ENCODE peak calls at places on chromosomes 12 and 14, in ten cellular contexts. U, G, C, K, T, D, Z, W, B and A are unnamed samples. For H3K4me1, the result is how much of the 10 kb centered on the place peaks cover.

GRCh38 chr12:131793623-131794022 is 34.6 kb upstream of the MMP17 start:
- DNase-seq in D (no peak), W (no peak), G (no peak), U (no peak), T (peak), C (peak), B (no peak), K (no peak), Z (peak), A (no peak)

GRCh38 chr12:124842073-124842749 is 21.5 kb downstream of the SCARB1 start:
- DNase-seq in T (no peak), B (no peak), U (no peak), W (no peak), K (no peak), Z (no peak), C (no peak), G (no peak), D (peak), A (no peak)

GRCh38 chr12:40903040-40903439 is 210.8 kb downstream of the CNTN1 start:
- DNase-seq in T (no peak), D (no peak), Z (no peak), C (no peak), G (no peak), U (no peak), K (no peak), W (no peak), B (no peak), A (no peak)

GRCh38 chr12:62224601-62225000 is 35.6 kb upstream of the USP15 start:
- DNase-seq in W (no peak), U (no peak), B (no peak), G (no peak), Z (no peak), K (no peak), D (no peak), C (no peak), T (no peak), A (no peak)

GRCh38 chr12:104906695-104907094 is 51.4 kb downstream of the SLC41A2 start:
- DNase-seq in D (no peak), Z (no peak), G (no peak), W (no peak), B (no peak), T (no peak), U (no peak), C (no peak), K (no peak), A (no peak)

GRCh38 chr12:16726879-16727278 is 120.9 kb upstream of the LMO3 start:
- DNase-seq in Z (no peak), D (peak), W (no peak), U (no peak), B (no peak), C (peak), G (no peak), K (no peak), T (peak), A (peak)

GRCh38 chr12:95077341-95077740 is 3.9 kb upstream of the NR2C1 start:
- DNase-seq in C (no peak), D (no peak), T (no peak), G (no peak), B (no peak), K (no peak), Z (no peak), W (no peak), U (no peak), A (no peak)

GRCh38 chr14:96225745-96226151 is 21.1 kb downstream of the BDKRB2 start:
- DNase-seq in B (no peak), T (peak), W (no peak), U (no peak), Z (peak), K (peak), G (no peak), C (peak), D (no peak), A (peak)

GRCh38 chr14:85766295-85766694 is 236.4 kb downstream of the FLRT2 start:
- DNase-seq in G (no peak), U (no peak), Z (no peak), D (no peak), C (no peak), K (no peak), W (no peak), T (no peak), B (no peak), A (no peak)

GRCh38 chr14:104581521-104581920 is 2.0 kb downstream of the C14orf180 start:
- DNase-seq in T (no peak), B (no peak), Z (no peak), G (no peak), D (no peak), U (no peak), C (no peak), W (no peak), K (no peak), A (no peak)

GRCh38 chr12:76018111-76018510 is 13.5 kb downstream of the PHLDA1 start:
- DNase-seq in U (no peak), K (peak), Z (peak), T (peak), D (no peak), W (no peak), B (no peak), G (no peak), C (peak), A (no peak)

GRCh38 chr12:104345234-104346066 is 41.9 kb downstream of the EID3 start:
- DNase-seq in W (no peak), K (no peak), B (no peak), G (no peak), T (peak), C (no peak), U (no peak), Z (no peak), D (no peak), A (no peak)

GRCh38 chr14:95564060-95564459 is 29.2 kb downstream of the GLRX5 start:
- DNase-seq in Z (no peak), K (peak), B (peak), T (peak), U (no peak), D (no peak), C (peak), W (no peak), G (no peak), A (peak)

GRCh38 chr14:51562816-51563215 is 88.9 kb upstream of the FRMD6 start:
- DNase-seq in K (no peak), G (no peak), B (no peak), Z (peak), D (no peak), C (peak), W (no peak), T (peak), U (no peak), A (no peak)

GRCh38 chr12:49564241-49565118 is 3.5 kb downstream of the MCRS1 start:
- DNase-seq in Z (no peak), D (no peak), W (no peak), G (no peak), C (no peak), T (no peak), K (peak), B (no peak), U (no peak), A (no peak)

GRCh38 chr12:85784096-85784720 is 52.0 kb downstream of the RASSF9 start:
- DNase-seq in B (no peak), Z (no peak), U (no peak), W (no peak), T (peak), G (no peak), K (no peak), C (peak), D (no peak), A (no peak)

GRCh38 chr12:122449317-122449716 is 26.8 kb upstream of the CLIP1 start:
- DNase-seq in C (peak), U (no peak), T (peak), D (no peak), W (no peak), B (no peak), Z (peak), G (no peak), K (no peak), A (no peak)

GRCh38 chr12:48999371-49000131 is at the start of gene DDN:
- DNase-seq in C (no peak), B (peak), G (peak), D (no peak), U (no peak), T (peak), K (no peak), W (peak), Z (peak), A (peak)

DNA sequence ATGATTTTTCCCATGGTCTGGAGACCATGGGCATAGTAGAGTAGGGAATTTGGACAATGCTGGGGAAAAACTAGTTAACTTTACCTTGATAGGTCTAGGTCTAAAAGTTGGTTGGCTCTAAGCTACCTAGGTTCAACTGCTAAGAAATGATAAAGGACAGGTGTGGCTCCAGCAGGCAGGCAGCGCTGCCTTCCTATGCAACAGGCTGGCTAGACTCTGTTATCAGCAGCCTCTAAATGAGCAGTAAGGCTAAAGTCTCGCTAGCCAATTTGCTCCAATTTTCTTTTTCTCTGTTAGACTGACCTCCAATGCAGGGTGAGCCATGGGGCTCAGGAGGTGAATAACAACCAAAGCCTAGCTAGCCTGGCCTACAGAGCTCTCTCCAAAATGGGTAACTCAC is 26.4 kb downstream of the DMAC2L start:
- DNase-seq in W (no peak), D (no peak), T (no peak), U (no peak), G (no peak), K (no peak), Z (no peak), B (no peak), C (no peak), A (no peak)
- H3K4me3 ChIP-seq in W (no peak), D (no peak), T (no peak), U (no peak), G (no peak), K (no peak), Z (no peak), B (no peak), C (no peak), A (no peak)

GRCh38 chr14:59252772-59253500 is 64.5 kb downstream of the DAAM1 start:
- DNase-seq in C (no peak), Z (peak), W (no peak), K (no peak), B (no peak), G (no peak), T (peak), U (no peak), D (no peak), A (no peak)

GRCh38 chr14:59254911-59255545 is 66.6 kb downstream of the DAAM1 start:
- DNase-seq in Z (peak), K (no peak), C (peak), T (peak), B (no peak), U (peak), D (peak), W (no peak), G (no peak), A (no peak)

GRCh38 chr14:59251811-59252771 is 63.6 kb downstream of the DAAM1 start:
- DNase-seq in B (no peak), T (peak), C (peak), Z (peak), W (no peak), D (no peak), K (no peak), G (no peak), U (no peak), A (no peak)

GRCh38 chr14:59253527-59253926 is 65.1 kb downstream of the DAAM1 start:
- DNase-seq in B (no peak), K (no peak), C (no peak), G (no peak), W (no peak), U (no peak), Z (peak), T (no peak), D (no peak), A (no peak)

DNA sequence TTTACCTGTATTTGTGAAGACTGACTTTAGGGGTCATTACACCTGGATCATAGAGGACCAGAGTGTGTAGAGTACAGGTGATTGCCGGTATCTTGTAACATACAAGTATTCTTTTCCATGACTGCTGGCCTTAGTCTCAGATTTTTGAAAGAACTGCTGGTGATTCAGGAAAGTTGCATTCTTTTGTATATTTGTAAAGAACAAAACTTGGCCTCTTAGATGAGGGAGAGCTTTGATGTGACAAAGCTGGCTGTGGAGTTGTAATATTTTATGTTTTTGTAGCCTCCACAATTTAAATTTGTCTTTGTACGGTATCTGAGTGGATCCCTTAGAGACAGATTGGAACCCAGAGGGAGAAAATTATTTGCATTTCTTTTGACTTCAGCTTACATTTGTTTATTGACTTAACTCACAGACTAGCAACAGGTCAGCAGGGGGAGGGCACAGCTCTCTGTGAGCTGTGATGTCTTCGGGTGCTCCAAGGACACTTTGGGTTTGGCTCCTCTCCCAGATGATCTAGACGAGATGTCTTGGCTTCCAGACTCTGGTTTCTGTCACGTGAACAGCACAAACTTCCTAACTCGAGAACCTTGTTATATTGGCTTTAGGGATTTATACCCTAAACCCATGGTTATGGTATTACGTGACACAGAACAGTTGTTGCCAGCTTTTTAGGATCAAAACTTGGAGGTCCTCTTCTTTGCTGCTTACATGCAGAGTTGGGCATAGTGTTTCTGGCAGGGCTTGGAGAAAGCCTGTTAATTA is 65.9 kb downstream of the DAAM1 start:
- DNase-seq in C (peak), G (no peak), D (peak), W (no peak), U (peak), T (peak), B (peak), Z (peak), K (peak), A (peak)
- H3K4me1 ChIP-seq in C (under half), G (under half), D (half or more), W (under half), U (under half), T (under half), B (under half), Z (under half), K (half or more), A (under half)

DNA sequence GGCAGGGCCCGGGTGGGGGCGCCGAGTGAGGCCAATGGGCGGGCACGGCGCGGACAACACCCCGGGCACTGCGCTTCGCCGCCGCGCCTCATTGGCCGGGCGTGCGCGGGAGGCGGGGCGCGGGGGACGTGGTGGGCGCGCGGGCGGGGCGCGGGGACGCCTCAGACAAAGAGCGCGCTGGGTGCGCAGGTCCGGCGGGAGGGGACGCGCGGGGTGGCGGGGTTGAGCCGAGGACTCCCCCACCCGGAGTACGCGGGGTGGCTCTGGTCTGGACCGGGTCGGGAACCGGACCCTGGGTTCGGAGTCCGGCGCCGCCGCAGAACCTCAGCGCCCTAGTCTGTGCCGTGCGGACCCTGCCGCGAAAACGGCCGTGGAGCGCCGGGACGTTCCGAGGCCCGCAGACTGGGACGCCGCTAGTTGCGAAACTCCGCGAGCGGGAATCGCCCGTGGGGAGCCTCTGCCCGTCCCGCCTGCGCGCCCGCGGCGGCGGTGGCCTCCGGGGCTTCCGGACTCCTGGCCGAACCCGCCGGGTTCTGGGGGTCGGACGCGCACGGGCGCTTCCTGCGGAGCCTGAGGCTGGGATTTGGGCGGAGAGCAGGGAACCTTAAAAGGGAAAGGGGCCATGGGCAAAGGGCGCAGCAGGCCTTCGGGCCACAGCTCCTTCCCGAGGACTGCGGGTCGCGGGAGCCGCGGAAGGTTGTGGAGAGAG is 416 bp upstream of the SLC25A29 start:
- DNase-seq in G (peak), W (peak), D (peak), B (peak), T (peak), Z (peak), K (peak), C (peak), U (peak), A (peak)
- H3K27ac ChIP-seq in G (no peak), W (no peak), D (peak), B (peak), T (no peak), Z (no peak), K (peak), C (peak), U (peak), A (peak)

DNA sequence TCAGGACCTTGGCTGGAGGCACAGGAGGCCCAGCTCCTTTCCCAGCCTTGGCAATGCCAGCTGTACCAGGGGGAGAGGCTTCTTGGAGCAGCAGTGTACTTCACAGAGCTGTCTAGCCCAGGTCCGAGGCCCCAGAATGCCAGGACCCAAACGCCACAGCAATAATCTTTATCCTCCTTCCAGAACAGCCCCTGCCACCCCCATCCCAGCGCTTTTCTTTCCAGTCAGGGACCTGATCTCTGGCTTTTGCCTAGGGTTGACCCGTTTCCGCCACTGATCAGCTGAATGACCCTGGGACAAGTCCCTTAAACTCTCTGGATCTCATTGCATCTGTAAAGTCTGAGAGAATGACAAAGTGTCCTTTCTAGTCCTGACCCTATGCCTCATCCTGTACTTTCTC is 5.1 kb downstream of the LAG3 start:
- DNase-seq in K (no peak), U (no peak), G (no peak), B (no peak), Z (no peak), D (no peak), T (no peak), W (no peak), C (no peak), A (no peak)
- H3K4me3 ChIP-seq in K (no peak), U (no peak), G (no peak), B (no peak), Z (no peak), D (no peak), T (no peak), W (no peak), C (no peak), A (no peak)

GRCh38 chr12:6333029-6333428 is 8.8 kb downstream of the TNFRSF1A start:
- DNase-seq in C (no peak), U (no peak), T (no peak), Z (no peak), G (no peak), B (no peak), D (no peak), W (no peak), K (no peak), A (no peak)
- H3K4me1 ChIP-seq in C (half or more), U (half or more), T (half or more), Z (half or more), G (under half), B (under half), D (under half), W (under half), K (half or more), A (under half)

GRCh38 chr14:61678966-61679365 is 16.3 kb upstream of the HIF1A start:
- DNase-seq in Z (no peak), W (no peak), T (peak), C (peak), B (no peak), K (no peak), U (no peak), D (no peak), G (no peak), A (peak)
- H3K27ac ChIP-seq in Z (no peak), W (no peak), T (no peak), C (no peak), B (no peak), K (no peak), U (no peak), D (no peak), G (no peak), A (peak)

DNA sequence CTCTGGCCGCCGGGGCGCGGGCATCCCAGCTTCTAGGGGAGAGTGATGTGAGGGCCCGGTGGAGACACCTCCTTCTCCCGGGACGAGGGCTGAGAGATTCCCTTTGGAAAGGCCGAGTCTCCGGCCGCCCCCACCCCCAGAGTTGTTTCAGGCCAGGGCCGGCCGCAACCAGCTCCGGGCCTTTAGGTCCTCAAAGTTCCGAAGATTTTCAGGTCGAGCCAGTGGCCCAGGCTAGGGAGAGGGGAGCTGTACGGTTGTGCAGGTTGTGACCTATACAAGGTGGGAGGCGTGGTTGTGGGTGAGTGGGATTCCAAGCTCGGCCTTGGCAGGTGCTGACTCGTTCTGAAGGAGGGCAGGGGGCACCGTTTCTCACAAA is 18.4 kb upstream of the ANKRD33 start:
- DNase-seq in B (peak), W (no peak), U (no peak), G (no peak), C (no peak), T (no peak), D (no peak), K (no peak), Z (no peak), A (no peak)
- H3K4me3 ChIP-seq in B (no peak), W (peak), U (peak), G (no peak), C (peak), T (peak), D (peak), K (peak), Z (peak), A (no peak)

GRCh38 chr12:108670066-108670631 is 36.5 kb upstream of the SELPLG start:
- DNase-seq in G (no peak), D (no peak), B (no peak), Z (no peak), C (no peak), K (no peak), W (no peak), U (no peak), T (no peak), A (no peak)

GRCh38 chr12:108666326-108666995 is 32.8 kb upstream of the SELPLG start:
- DNase-seq in T (peak), C (no peak), K (peak), G (no peak), Z (peak), U (peak), D (no peak), W (no peak), B (no peak), A (peak)

GRCh38 chr12:108667349-108667748 is 33.7 kb upstream of the SELPLG start:
- DNase-seq in D (no peak), K (no peak), W (no peak), T (no peak), U (no peak), G (peak), C (no peak), Z (peak), B (no peak), A (no peak)

GRCh38 chr12:108671110-108671509 is 37.4 kb upstream of the SELPLG start:
- DNase-seq in D (no peak), Z (no peak), T (no peak), G (no peak), K (no peak), B (no peak), W (no peak), C (no peak), U (no peak), A (no peak)

DNA sequence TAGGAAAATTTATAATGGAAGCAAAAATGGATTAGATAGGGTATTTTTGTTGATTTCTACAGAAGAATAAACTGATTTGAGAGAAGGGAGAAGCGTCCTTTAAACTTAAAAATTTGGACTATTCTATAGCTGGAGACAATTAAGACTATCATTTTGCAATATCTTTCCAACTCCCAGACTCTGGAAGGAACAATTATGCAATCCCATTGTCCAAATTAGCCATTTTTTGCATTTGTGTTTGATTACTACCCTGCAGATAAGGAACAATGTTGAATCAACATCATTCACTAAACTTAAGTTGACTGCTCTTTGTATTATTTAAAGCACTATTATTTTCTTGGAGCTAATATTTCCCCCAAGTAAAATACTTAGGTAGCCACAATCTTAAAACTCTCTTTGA is 34.8 kb upstream of the SELPLG start:
- DNase-seq in B (no peak), G (no peak), W (no peak), U (no peak), C (no peak), K (no peak), T (peak), Z (no peak), D (no peak), A (no peak)
- H3K4me1 ChIP-seq in B (under half), G (under half), W (under half), U (half or more), C (under half), K (half or more), T (half or more), Z (under half), D (under half), A (under half)